ENCODE peak calls at places on chromosomes 11 and 22, in six cellular contexts. W is uterus, P is left ventricle myocardium inferior, Y is endodermal cell, I is tibial nerve, A is sigmoid colon. S is an unnamed sample. For H3K4me1 and H3K36me3, the result is how much of the 10 kb centered on the place peaks cover.

GRCh38 chr22:44449061-44449682 is 48.9 kb downstream of the RTL6 start:
- DNase-seq in W (no peak), P (no peak), Y (peak), I (no peak), A (no peak), S (no peak)

GRCh38 chr11:72996959-72997358 is 145.2 kb downstream of the FCHSD2 start:
- DNase-seq in W (no peak), P (no peak), Y (no peak), I (no peak), A (no peak), S (no peak)

GRCh38 chr11:121337078-121337477 is 44.5 kb downstream of the SC5D start:
- DNase-seq in W (no peak), P (no peak), Y (no peak), I (no peak), A (no peak), S (no peak)

GRCh38 chr11:75740681-75741080 is 23.0 kb downstream of the MOGAT2 start:
- DNase-seq in W (no peak), P (no peak), Y (peak), I (no peak), A (no peak), S (no peak)

GRCh38 chr22:30277547-30278344 is 11.1 kb upstream of the OSM start:
- DNase-seq in W (no peak), P (no peak), Y (no peak), I (no peak), A (no peak), S (no peak)

GRCh38 chr22:49449377-49449776 is 378.3 kb downstream of the BRD1 start:
- DNase-seq in W (no peak), P (no peak), Y (peak), I (no peak), A (no peak), S (no peak)

GRCh38 chr11:20873054-20873453 is 203.7 kb downstream of the NELL1 start:
- DNase-seq in W (no peak), P (no peak), Y (peak), I (no peak), A (no peak), S (peak)

GRCh38 chr22:29623553-29624169 is 20.2 kb downstream of the NF2 start:
- DNase-seq in W (no peak), P (no peak), Y (no peak), I (no peak), A (no peak), S (no peak)

GRCh38 chr11:35523351-35523768 is 2.1 kb downstream of the PAMR1 start:
- DNase-seq in W (no peak), P (no peak), Y (no peak), I (no peak), A (no peak), S (no peak)

GRCh38 chr11:126487711-126488110 is 132.2 kb downstream of the ST3GAL4 start:
- DNase-seq in W (no peak), P (no peak), Y (peak), I (no peak), A (peak), S (no peak)

GRCh38 chr11:10540915-10541591 is at the start of gene RNF141:
- DNase-seq in W (peak), P (peak), Y (peak), I (peak), A (peak), S (peak)

GRCh38 chr22:17370036-17370765 is 941 bp downstream of the CECR2 start:
- DNase-seq in W (peak), P (peak), Y (peak), I (no peak), A (no peak), S (no peak)

GRCh38 chr11:43676933-43677332 is 3.6 kb upstream of the HSD17B12 start:
- DNase-seq in W (no peak), P (no peak), Y (no peak), I (no peak), A (no peak), S (no peak)

GRCh38 chr11:70628881-70629844 is 230.8 kb downstream of the CTTN start:
- DNase-seq in W (no peak), P (peak), Y (no peak), I (peak), A (no peak), S (peak)

GRCh38 chr11:104727095-104727494 is 171.2 kb downstream of the CASP12 start:
- DNase-seq in W (no peak), P (no peak), Y (no peak), I (no peak), A (no peak), S (no peak)

GRCh38 chr11:62889126-62889483 is 8.4 kb downstream of the SLC3A2 start:
- DNase-seq in W (no peak), P (no peak), Y (no peak), I (no peak), A (no peak), S (no peak)

GRCh38 chr11:11391796-11392195 is 38.7 kb upstream of the CSNK2A3 start:
- DNase-seq in W (no peak), P (no peak), Y (no peak), I (no peak), A (no peak), S (no peak)

GRCh38 chr11:27431808-27432207 is 40.8 kb downstream of the LGR4 start:
- DNase-seq in W (no peak), P (no peak), Y (no peak), I (no peak), A (no peak), S (no peak)

GRCh38 chr11:9754041-9754471 is 90.2 kb downstream of the SWAP70 start:
- DNase-seq in W (no peak), P (no peak), Y (no peak), I (no peak), A (no peak), S (no peak)

GRCh38 chr11:102791271-102792036 is 6.5 kb downstream of the MMP1 start:
- DNase-seq in W (no peak), P (no peak), Y (no peak), I (no peak), A (no peak), S (no peak)

GRCh38 chr22:36617694-36618522 is 85.6 kb downstream of the CACNG2 start:
- DNase-seq in W (no peak), P (no peak), Y (no peak), I (no peak), A (no peak), S (no peak)

GRCh38 chr11:69337211-69337721 is 43.3 kb downstream of the MYEOV start:
- DNase-seq in W (no peak), P (no peak), Y (peak), I (no peak), A (no peak), S (no peak)

GRCh38 chr11:8192016-8192895 is 23.4 kb upstream of the RIC3 start:
- DNase-seq in W (peak), P (peak), Y (peak), I (no peak), A (no peak), S (peak)

GRCh38 chr22:44664149-44664548 is 37.9 kb upstream of the PRR5 start:
- DNase-seq in W (no peak), P (peak), Y (no peak), I (no peak), A (peak), S (no peak)

GRCh38 chr22:31943206-31943975 is 944 bp upstream of the YWHAH start:
- DNase-seq in W (peak), P (no peak), Y (no peak), I (no peak), A (no peak), S (peak)

GRCh38 chr22:49763138-49763537 is 64.5 kb downstream of the BRD1 start:
- DNase-seq in W (no peak), P (no peak), Y (peak), I (no peak), A (no peak), S (no peak)

GRCh38 chr11:84419576-84419975 is 1133.4 kb upstream of the CCDC90B start:
- DNase-seq in W (no peak), P (no peak), Y (no peak), I (no peak), A (no peak), S (no peak)

GRCh38 chr11:27485930-27486773 is 13.6 kb upstream of the LGR4 start:
- DNase-seq in W (no peak), P (no peak), Y (peak), I (no peak), A (no peak), S (peak)

GRCh38 chr11:18749681-18750319 is 23.8 kb upstream of the IGSF22 start:
- DNase-seq in W (no peak), P (no peak), Y (peak), I (no peak), A (no peak), S (peak)

GRCh38 chr22:49933236-49933921 is 14.9 kb downstream of the CRELD2 start:
- DNase-seq in W (peak), P (peak), Y (no peak), I (peak), A (peak), S (no peak)

GRCh38 chr22:40363059-40363458 is 7.3 kb upstream of the SGSM3 start:
- DNase-seq in W (no peak), P (no peak), Y (no peak), I (no peak), A (no peak), S (no peak)

GRCh38 chr11:11946180-11946579 is 62.2 kb downstream of the DKK3 start:
- DNase-seq in W (no peak), P (no peak), Y (no peak), I (no peak), A (no peak), S (no peak)

GRCh38 chr11:15617126-15617525 is 502.4 kb downstream of the INSC start:
- DNase-seq in W (no peak), P (no peak), Y (no peak), I (no peak), A (no peak), S (no peak)
- H3K4me1 ChIP-seq in W (under half), P (under half), Y (under half), I (under half), A (under half), S (under half)

DNA sequence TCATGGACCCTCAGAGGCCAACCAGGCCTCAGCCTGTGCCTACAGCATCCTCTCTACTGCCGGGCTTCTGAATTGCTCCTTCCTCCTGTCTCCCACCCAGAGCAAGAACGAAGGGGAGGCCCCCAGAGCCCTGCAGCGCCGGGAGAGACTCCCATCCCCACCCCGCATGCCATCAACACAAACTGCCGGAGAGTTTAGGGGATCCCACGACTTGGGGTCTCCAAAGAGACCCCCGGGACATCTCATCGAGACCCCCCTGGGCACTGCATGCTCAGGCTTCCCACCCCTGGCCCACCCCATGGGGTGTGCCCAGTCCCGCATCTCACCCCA is 8.3 kb upstream of the CD81 start:
- DNase-seq in W (no peak), P (no peak), Y (no peak), I (no peak), A (no peak), S (no peak)
- H3K36me3 ChIP-seq in W (under half), P (under half), Y (under half), I (under half), A (under half), S (under half)

GRCh38 chr11:48013269-48013901 is 33.0 kb downstream of the PTPRJ start:
- DNase-seq in W (no peak), P (peak), Y (no peak), I (no peak), A (peak), S (peak)

GRCh38 chr11:48011125-48012050 is 31.0 kb downstream of the PTPRJ start:
- DNase-seq in W (no peak), P (no peak), Y (no peak), I (no peak), A (peak), S (no peak)

GRCh38 chr11:48012051-48012391 is 31.7 kb downstream of the PTPRJ start:
- DNase-seq in W (no peak), P (no peak), Y (no peak), I (no peak), A (peak), S (no peak)

GRCh38 chr11:48017105-48017874 is 36.9 kb downstream of the PTPRJ start:
- DNase-seq in W (no peak), P (no peak), Y (no peak), I (no peak), A (no peak), S (no peak)

GRCh38 chr11:48014917-48015316 is 34.6 kb downstream of the PTPRJ start:
- DNase-seq in W (no peak), P (no peak), Y (no peak), I (no peak), A (no peak), S (no peak)
- H3K4me1 ChIP-seq in W (under half), P (under half), Y (under half), I (under half), A (under half), S (under half)

GRCh38 chr22:47112994-47113879 is 350.8 kb downstream of the TBC1D22A start:
- DNase-seq in W (no peak), P (no peak), Y (no peak), I (no peak), A (no peak), S (no peak)
- H3K36me3 ChIP-seq in W (under half), P (under half), Y (under half), I (under half), A (under half), S (under half)